ENCODE peak calls at places on chromosomes 11 and 22, in four cellular contexts. D is stimulated activated CD4-positive, alpha-beta T cell treated with anti-CD3 and anti-CD28 coated beads, Interleukin-1b, Interleukin-23, amount 100 ng/mL, for 1 hour; P is nephron progenitor cell; V is psoas muscle. F is an unnamed sample.

GRCh38 chr22:26304730-26305129 is 124.3 kb upstream of the ASPHD2 start:
- DNase-seq in V (no peak), D (no peak), P (no peak), F (no peak)

GRCh38 chr11:57230797-57231538 is 6.1 kb downstream of the APLNR start:
- DNase-seq in D (no peak), P (no peak), V (no peak), F (no peak)

GRCh38 chr22:37400719-37401118 is 26.6 kb downstream of the ELFN2 start:
- DNase-seq in P (no peak), D (no peak), V (no peak), F (no peak)

GRCh38 chr11:118010738-118011461 is 24.7 kb downstream of the IL10RA start:
- DNase-seq in P (no peak), D (no peak), V (peak), F (peak)

GRCh38 chr11:13939952-13940610 is 22.4 kb upstream of the SPON1 start:
- DNase-seq in V (no peak), D (no peak), P (peak), F (no peak)

GRCh38 chr11:25566298-25567200 is 765.4 kb upstream of the ANO3 start:
- DNase-seq in V (peak), D (no peak), P (no peak), F (no peak)

GRCh38 chr22:38467438-38467903 is 425 bp upstream of the KDELR3 start:
- DNase-seq in V (no peak), D (no peak), P (no peak), F (no peak)

GRCh38 chr22:27919943-27920755 is 1.1 kb upstream of the PITPNB start:
- DNase-seq in D (no peak), V (no peak), P (peak), F (no peak)

GRCh38 chr11:102831709-102832492 is 11.5 kb downstream of the MMP3 start:
- DNase-seq in V (no peak), P (no peak), D (no peak), F (no peak)

GRCh38 chr11:20477418-20478090 is 90.0 kb downstream of the PRMT3 start:
- DNase-seq in P (no peak), V (no peak), D (no peak), F (no peak)

F was measured in GM12891.